ENCODE peak calls at places on chromosomes 6 and 20, in four cellular contexts. T is HT-29, N is A549, W is pons. G is an unnamed sample.

GRCh38 chr20:36779656-36780025 is 6.1 kb upstream of the DSN1 start:
- DNase-seq in T (no peak), N (no peak), W (no peak), G (peak)

GRCh38 chr6:105424177-105424783 is 21.4 kb upstream of the PREP start:
- DNase-seq in T (peak), N (peak), W (peak), G (peak)

GRCh38 chr20:52365688-52366087 is 174.1 kb upstream of the ZFP64 start:
- DNase-seq in T (no peak), N (no peak), W (no peak), G (no peak)

GRCh38 chr6:170292778-170293164 is 1.9 kb upstream of the DLL1 start:
- DNase-seq in T (no peak), N (peak), W (peak), G (peak)

GRCh38 chr6:41940759-41941279 is 789 bp downstream of the CCND3 start:
- DNase-seq in T (peak), N (no peak), W (no peak), G (no peak)

GRCh38 chr6:43299338-43300293 is 1.6 kb downstream of the SLC22A7 start:
- DNase-seq in T (no peak), N (no peak), W (no peak), G (no peak)

GRCh38 chr6:112029045-112029822 is 24.7 kb upstream of the CCN6 start:
- DNase-seq in T (peak), N (peak), W (peak), G (peak)

GRCh38 chr6:118725944-118726343 is 74.6 kb upstream of the CEP85L start:
- DNase-seq in T (no peak), N (no peak), W (no peak), G (no peak)

GRCh38 chr6:56786256-56786655 is 143.6 kb upstream of the DST start:
- DNase-seq in T (no peak), N (no peak), W (no peak), G (no peak)

GRCh38 chr20:33578510-33578909 is 83.6 kb upstream of the C20orf144 start:
- DNase-seq in T (no peak), N (no peak), W (no peak), G (no peak)

GRCh38 chr6:31834367-31834703 is 6.8 kb downstream of the HSPA1B start:
- DNase-seq in T (peak), N (peak), W (no peak), G (peak)

GRCh38 chr6:128310061-128310460 is 210.3 kb downstream of the PTPRK start:
- DNase-seq in T (no peak), N (no peak), W (no peak), G (no peak)

GRCh38 chr6:158290659-158291058 is 21.6 kb upstream of the TULP4 start:
- DNase-seq in T (no peak), N (no peak), W (no peak), G (no peak)

GRCh38 chr6:87054143-87054833 is 40.6 kb downstream of the CGA start:
- DNase-seq in T (no peak), N (no peak), W (no peak), G (no peak)

GRCh38 chr6:130574146-130574545 is 208.3 kb downstream of the TMEM200A start:
- DNase-seq in T (no peak), N (no peak), W (no peak), G (no peak)

GRCh38 chr6:159461266-159461665 is 231.8 kb downstream of the SOD2 start:
- DNase-seq in T (no peak), N (no peak), W (no peak), G (no peak)

G was measured in G401.